ENCODE peak calls at places on chromosomes 16 and 17, in seven cellular contexts. S is OCI-LY7, Q is GM23248, M is GM23338, V is hepatocyte, L is HCT116, H is SK-N-SH. D is an unnamed sample. For H3K4me1, the result is how much of the 10 kb centered on the place peaks cover.

GRCh38 chr17:62704381-62704971 is 77.0 kb downstream of the MRC2 start:
- DNase-seq in H (no peak), V (peak), Q (peak), S (no peak), L (no peak), M (peak), D (no peak)

GRCh38 chr16:15482748-15483118 is 48.3 kb downstream of the BMERB1 start:
- DNase-seq in Q (no peak), V (no peak), S (no peak), H (no peak), M (no peak), L (no peak), D (no peak)

GRCh38 chr17:80002690-80003490 is 32.8 kb downstream of the TBC1D16 start:
- DNase-seq in L (no peak), Q (no peak), H (no peak), V (peak), S (no peak), M (no peak), D (no peak)

GRCh38 chr16:9521749-9522370 is 430.4 kb downstream of the HAPSTR1 start:
- DNase-seq in H (no peak), Q (no peak), L (no peak), V (peak), S (no peak), M (no peak), D (peak)

GRCh38 chr17:17900615-17901520 is 64.1 kb upstream of the SREBF1 start:
- DNase-seq in M (no peak), H (peak), Q (peak), V (peak), S (no peak), L (peak), D (no peak)

GRCh38 chr17:77325826-77326581 is 185.2 kb downstream of the SEC14L1 start:
- DNase-seq in H (no peak), L (no peak), M (no peak), S (peak), Q (peak), V (peak), D (no peak)

GRCh38 chr17:81990836-81991683 is 13.6 kb downstream of the ASPSCR1 start:
- DNase-seq in H (no peak), V (no peak), M (no peak), Q (no peak), S (no peak), L (no peak), D (no peak)

GRCh38 chr16:89471225-89471624 is 19.1 kb downstream of the ANKRD11 start:
- DNase-seq in L (no peak), V (no peak), Q (peak), S (no peak), H (no peak), M (no peak), D (no peak)

GRCh38 chr16:11309895-11310633 is 28.9 kb upstream of the PRM1 start:
- DNase-seq in S (peak), L (no peak), Q (no peak), M (no peak), V (no peak), H (no peak), D (no peak)

GRCh38 chr16:54505479-54506247 is 219.1 kb upstream of the IRX3 start:
- DNase-seq in Q (no peak), V (no peak), L (no peak), M (no peak), S (no peak), H (no peak), D (no peak)

GRCh38 chr16:54504372-54504771 is 217.8 kb upstream of the IRX3 start:
- DNase-seq in Q (no peak), H (no peak), V (no peak), S (no peak), L (no peak), M (peak), D (no peak)

GRCh38 chr16:54501797-54502196 is 215.2 kb upstream of the IRX3 start:
- DNase-seq in M (no peak), H (no peak), S (no peak), V (no peak), L (no peak), Q (no peak), D (no peak)

GRCh38 chr16:54503011-54503410 is 216.4 kb upstream of the IRX3 start:
- DNase-seq in H (no peak), Q (peak), S (no peak), M (no peak), V (no peak), L (no peak), D (no peak)

DNA sequence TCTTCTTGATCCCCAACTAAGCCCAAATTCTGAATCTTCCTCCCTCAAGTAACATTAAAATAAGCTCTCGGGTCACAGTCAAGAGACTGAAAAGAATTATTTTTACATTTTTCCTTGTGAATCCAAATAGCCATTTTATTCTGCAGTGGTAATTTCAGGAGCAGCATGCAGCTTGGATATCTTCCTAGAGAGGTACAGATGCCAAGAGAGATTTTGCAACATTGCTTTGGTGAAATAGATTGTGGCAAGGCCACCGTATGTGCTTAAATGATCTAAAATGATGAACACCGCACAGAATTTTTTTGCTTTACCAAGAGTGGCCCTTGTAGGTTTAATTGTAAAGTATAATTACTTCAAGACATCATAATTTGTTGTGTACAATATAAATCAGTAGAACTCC is 216.8 kb upstream of the IRX3 start:
- DNase-seq in L (no peak), S (no peak), M (no peak), H (no peak), Q (peak), V (no peak), D (no peak)
- TF ChIP-seq EZH2phosphoT487 in L (no peak), S (no peak), M (no peak), H (no peak), Q (no peak), V (no peak), D (no peak)

GRCh38 chr17:57726838-57727237 is 18.3 kb downstream of the CCDC182 start:
- DNase-seq in Q (no peak), H (no peak), V (no peak), L (no peak), S (no peak), M (no peak), D (no peak)
- H3K4me1 ChIP-seq in Q (under half), H (under half), V (under half), L (under half), S (under half), M (under half), D (under half)

GRCh38 chr17:2398655-2399571 is 1.9 kb downstream of the MNT start:
- DNase-seq in V (peak), M (peak), Q (peak), L (no peak), S (peak), H (peak), D (peak)

GRCh38 chr17:2401426-2402221 is 764 bp upstream of the MNT start:
- DNase-seq in H (peak), L (peak), V (peak), Q (peak), S (peak), M (peak), D (peak)

GRCh38 chr17:2399572-2400473 is 1.0 kb downstream of the MNT start:
- DNase-seq in Q (peak), V (peak), M (peak), L (peak), H (peak), S (peak), D (peak)

GRCh38 chr17:2400877-2401425 is at the start of gene MNT:
- DNase-seq in M (peak), S (peak), Q (peak), L (peak), V (peak), H (peak), D (peak)

DNA sequence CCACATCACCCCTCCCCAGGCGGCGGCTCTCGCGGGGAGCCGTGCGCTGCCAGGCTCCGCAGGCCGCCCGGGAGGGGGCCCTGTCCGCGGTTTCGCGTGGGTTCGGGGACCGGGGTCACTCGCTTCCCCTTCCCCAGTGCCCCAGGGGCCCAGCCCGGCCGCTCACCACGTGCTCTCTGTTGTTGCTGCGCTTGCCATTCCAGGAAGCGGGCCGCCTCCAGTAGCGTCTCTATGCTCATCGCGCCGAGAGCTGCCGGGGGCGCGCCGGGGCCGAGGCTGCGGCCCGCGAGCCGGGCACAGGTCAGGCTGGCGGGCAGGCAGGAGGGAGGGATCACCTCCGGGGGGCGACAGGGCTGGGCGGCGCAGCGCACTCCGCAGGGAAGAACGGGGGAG is 390 bp downstream of the MNT start:
- DNase-seq in S (peak), V (peak), H (peak), M (peak), L (no peak), Q (peak), D (peak)
- TF ChIP-seq EZH2phosphoT487 in S (no peak), V (no peak), H (no peak), M (no peak), L (no peak), Q (no peak), D (no peak)

GRCh38 chr17:2171725-2172446 is 117.0 kb downstream of the HIC1 start:
- DNase-seq in Q (peak), L (no peak), M (peak), S (no peak), V (peak), H (no peak), D (no peak)
- H3K4me1 ChIP-seq in Q (half or more), L (under half), M (under half), S (under half), V (under half), H (under half), D (under half)